ENCODE peak calls at places on chromosomes 6 and 20, in eight cellular contexts. P is adrenal gland, Z is lung, B is left ventricle myocardium inferior, K is A549, R is HFFc6, T is brain microvascular endothelial cell, E is upper lobe of right lung. D is an unnamed sample.

GRCh38 chr6:134029495-134030455 is 22.6 kb downstream of the SLC2A12 start:
- DNase-seq in B (no peak), Z (no peak), E (no peak), K (peak), P (no peak), T (peak), R (peak), D (no peak)

GRCh38 chr20:4876731-4877130 is 124.6 kb downstream of the SLC23A2 start:
- DNase-seq in Z (no peak), K (no peak), E (no peak), T (no peak), P (no peak), B (no peak), R (no peak), D (no peak)

GRCh38 chr6:90175627-90176538 is 120.8 kb downstream of the BACH2 start:
- DNase-seq in P (no peak), K (no peak), T (no peak), Z (no peak), R (no peak), E (no peak), B (no peak), D (no peak)

GRCh38 chr20:10731190-10731955 is 57.6 kb upstream of the JAG1 start:
- DNase-seq in K (no peak), Z (no peak), T (peak), R (no peak), E (no peak), B (no peak), P (no peak), D (no peak)

GRCh38 chr20:1898496-1899168 is 3.4 kb downstream of the SIRPA start:
- DNase-seq in B (no peak), P (peak), Z (no peak), R (no peak), K (no peak), T (no peak), E (no peak), D (no peak)

GRCh38 chr6:493840-494239 is 102.3 kb downstream of the IRF4 start:
- DNase-seq in E (no peak), Z (no peak), T (no peak), B (no peak), P (no peak), R (no peak), K (no peak), D (no peak)

GRCh38 chr6:139010674-139011073 is 17.9 kb upstream of the ABRACL start:
- DNase-seq in R (no peak), T (no peak), P (no peak), E (no peak), B (no peak), Z (no peak), K (no peak), D (no peak)

GRCh38 chr6:156421933-156422332 is 355.2 kb upstream of the ARID1B start:
- DNase-seq in E (no peak), R (no peak), B (no peak), K (no peak), T (no peak), P (no peak), Z (no peak), D (no peak)

GRCh38 chr6:124590001-124590400 is 372.2 kb upstream of the RNF217 start:
- DNase-seq in Z (no peak), B (no peak), E (no peak), T (no peak), P (no peak), K (no peak), R (no peak), D (no peak)

GRCh38 chr20:51372176-51372803 is 170.2 kb downstream of the NFATC2 start:
- DNase-seq in R (peak), Z (peak), T (peak), E (peak), K (peak), P (peak), B (peak), D (no peak)

GRCh38 chr20:57006411-57007170 is 259.9 kb downstream of the BMP7 start:
- DNase-seq in K (peak), Z (no peak), T (peak), B (no peak), P (no peak), R (no peak), E (no peak), D (no peak)

DNA sequence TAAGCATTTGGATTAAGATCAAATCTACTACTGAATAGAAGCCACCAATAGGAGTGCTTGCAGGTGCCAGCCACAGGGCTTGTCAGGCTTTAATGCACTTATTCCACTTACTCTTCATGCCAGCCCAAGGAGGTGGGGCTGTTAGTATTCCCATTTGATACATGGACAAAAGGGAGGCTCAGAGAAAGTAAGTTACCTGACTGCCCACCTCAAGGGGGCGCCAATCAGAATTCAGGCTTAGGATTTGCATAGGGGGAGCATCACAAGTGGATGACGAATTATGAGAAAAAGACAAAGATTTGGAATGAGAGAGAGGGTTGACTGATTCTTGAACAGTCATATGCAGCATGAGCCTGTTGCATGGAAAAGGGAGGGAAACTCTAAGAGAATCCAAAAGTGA is 188.4 kb upstream of the TSHZ2 start:
- DNase-seq in T (no peak), K (no peak), Z (no peak), E (no peak), P (no peak), B (no peak), R (no peak), D (no peak)
- TF ChIP-seq CTCF in T (no peak), K (no peak), Z (no peak), E (peak), P (no peak), B (peak), R (peak), D (peak)

DNA sequence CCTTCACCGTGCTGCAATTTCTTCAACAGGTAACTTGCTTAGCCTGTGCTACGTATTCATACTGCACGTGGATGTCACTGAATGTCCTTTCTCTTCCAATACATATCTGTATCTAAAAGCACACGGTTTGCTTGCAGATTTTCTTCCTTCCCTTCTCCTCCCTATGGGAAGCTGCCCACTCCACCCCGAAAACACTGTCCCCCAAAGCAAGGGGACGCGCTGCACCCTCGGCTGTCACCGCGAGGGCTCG is 708 bp downstream of the TMX4 start:
- DNase-seq in Z (no peak), R (no peak), K (peak), P (no peak), E (no peak), B (no peak), T (no peak), D (no peak)
- TF ChIP-seq CTCF in Z (no peak), R (no peak), K (no peak), P (peak), E (no peak), B (no peak), T (no peak), D (no peak)

DNA sequence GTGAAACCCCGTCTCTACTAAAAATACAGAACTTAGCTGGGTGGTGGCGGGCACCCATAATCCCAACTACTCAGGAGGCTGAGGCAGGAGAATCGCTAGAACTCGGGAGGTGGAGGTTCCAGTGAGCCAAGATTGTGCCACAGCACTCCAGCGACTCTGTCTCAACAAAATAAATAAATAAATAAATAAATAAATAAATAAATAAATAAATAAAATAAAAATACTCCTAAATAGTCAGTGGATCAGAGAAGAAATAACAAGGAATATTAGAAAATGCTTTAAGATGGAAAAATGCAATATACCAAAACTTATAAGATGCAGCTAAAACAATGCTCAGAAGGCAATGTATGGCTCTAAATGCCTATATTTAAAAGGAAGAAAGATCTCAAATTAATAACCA is 39.0 kb upstream of the SASH1 start:
- DNase-seq in E (no peak), K (no peak), P (no peak), R (no peak), T (no peak), Z (no peak), B (no peak), D (no peak)
- TF ChIP-seq CTCF in E (no peak), K (no peak), P (no peak), R (no peak), T (no peak), Z (no peak), B (no peak), D (no peak)

GRCh38 chr6:15489563-15489962 is 173.3 kb downstream of the DTNBP1 start:
- DNase-seq in T (no peak), Z (no peak), K (no peak), E (no peak), P (no peak), B (no peak), R (no peak), D (no peak)
- TF ChIP-seq CTCF in T (no peak), Z (no peak), K (no peak), E (no peak), P (no peak), B (no peak), R (no peak), D (no peak)

D was measured in retinal pigment epithelial cell.